ENCODE peak calls at places on chromosomes 12 and 14, in ten cellular contexts. One of them, this sample, is unnamed.
A peak's percentile ranks its signal among the peaks of the same experiment; 100 is the strongest.

GRCh38 chr12:14313379-14313778 is 52.1 kb upstream of the ATF7IP start:
- ATAC-seq in activated CD8-positive, alpha-beta memory T cell treated with anti-CD3 and anti-CD28 coated beads, Interleukin-2, amount 10 ng/mL, durations not matched to agents 7 days and 5 days: no peak
- ATAC-seq in heart left ventricle: no peak
- ATAC-seq in gastroesophageal sphincter: no peak
- ATAC-seq in GM23338: no peak
- ATAC-seq in mucosa of descending colon: no peak
- ATAC-seq in HCT116: no peak
- ATAC-seq in natural killer cell treated with Interleukin-12 subunit alpha and Interleukin-12 subunit beta and Interleukin-15 and Interleukin-18, amount 100 ng/mL, for 72 hours: no peak
- ATAC-seq in right cardiac atrium: no peak
- ATAC-seq in activated CD4-positive, CD25-positive, alpha-beta regulatory T cell treated with anti-CD3 and anti-CD28 coated beads, Interleukin-2, amount 50 U/mL, for 24 hours: no peak
- ATAC-seq in this sample: peak; percentile 82

GRCh38 chr14:74244115-74244514 is 4.9 kb downstream of the VSX2 start:
- ATAC-seq in GM23338: peak; percentile 29
- ATAC-seq in mucosa of descending colon: no peak
- ATAC-seq in HCT116: peak; percentile 96
- ATAC-seq in right cardiac atrium: no peak
- ATAC-seq in activated CD4-positive, CD25-positive, alpha-beta regulatory T cell treated with anti-CD3 and anti-CD28 coated beads, Interleukin-2, amount 50 U/mL, for 24 hours: no peak
- ATAC-seq in heart left ventricle: no peak
- ATAC-seq in gastroesophageal sphincter: no peak
- ATAC-seq in activated CD8-positive, alpha-beta memory T cell treated with anti-CD3 and anti-CD28 coated beads, Interleukin-2, amount 10 ng/mL, durations not matched to agents 7 days and 5 days: no peak
- ATAC-seq in natural killer cell treated with Interleukin-12 subunit alpha and Interleukin-12 subunit beta and Interleukin-15 and Interleukin-18, amount 100 ng/mL, for 72 hours: no peak
- ATAC-seq in this sample: no peak

GRCh38 chr12:58106185-58106584 is 164.8 kb downstream of the ATP23 start:
- ATAC-seq in GM23338: no peak
- ATAC-seq in activated CD8-positive, alpha-beta memory T cell treated with anti-CD3 and anti-CD28 coated beads, Interleukin-2, amount 10 ng/mL, durations not matched to agents 7 days and 5 days: no peak
- ATAC-seq in HCT116: no peak
- ATAC-seq in activated CD4-positive, CD25-positive, alpha-beta regulatory T cell treated with anti-CD3 and anti-CD28 coated beads, Interleukin-2, amount 50 U/mL, for 24 hours: no peak
- ATAC-seq in mucosa of descending colon: no peak
- ATAC-seq in gastroesophageal sphincter: no peak
- ATAC-seq in natural killer cell treated with Interleukin-12 subunit alpha and Interleukin-12 subunit beta and Interleukin-15 and Interleukin-18, amount 100 ng/mL, for 72 hours: no peak
- ATAC-seq in right cardiac atrium: peak; percentile 61
- ATAC-seq in heart left ventricle: peak; percentile 67
- ATAC-seq in this sample: no peak

GRCh38 chr12:113170926-113171325 is 14.4 kb downstream of the DDX54 start:
- ATAC-seq in activated CD4-positive, CD25-positive, alpha-beta regulatory T cell treated with anti-CD3 and anti-CD28 coated beads, Interleukin-2, amount 50 U/mL, for 24 hours: no peak
- ATAC-seq in right cardiac atrium: no peak
- ATAC-seq in gastroesophageal sphincter: no peak
- ATAC-seq in mucosa of descending colon: no peak
- ATAC-seq in activated CD8-positive, alpha-beta memory T cell treated with anti-CD3 and anti-CD28 coated beads, Interleukin-2, amount 10 ng/mL, durations not matched to agents 7 days and 5 days: no peak
- ATAC-seq in heart left ventricle: no peak
- ATAC-seq in GM23338: no peak
- ATAC-seq in natural killer cell treated with Interleukin-12 subunit alpha and Interleukin-12 subunit beta and Interleukin-15 and Interleukin-18, amount 100 ng/mL, for 72 hours: no peak
- ATAC-seq in HCT116: no peak
- ATAC-seq in this sample: no peak

GRCh38 chr12:109934026-109934425 is 34.0 kb downstream of the TCHP start:
- ATAC-seq in natural killer cell treated with Interleukin-12 subunit alpha and Interleukin-12 subunit beta and Interleukin-15 and Interleukin-18, amount 100 ng/mL, for 72 hours: no peak
- ATAC-seq in right cardiac atrium: no peak
- ATAC-seq in mucosa of descending colon: no peak
- ATAC-seq in activated CD4-positive, CD25-positive, alpha-beta regulatory T cell treated with anti-CD3 and anti-CD28 coated beads, Interleukin-2, amount 50 U/mL, for 24 hours: no peak
- ATAC-seq in GM23338: no peak
- ATAC-seq in activated CD8-positive, alpha-beta memory T cell treated with anti-CD3 and anti-CD28 coated beads, Interleukin-2, amount 10 ng/mL, durations not matched to agents 7 days and 5 days: no peak
- ATAC-seq in HCT116: peak; percentile 74
- ATAC-seq in heart left ventricle: no peak
- ATAC-seq in gastroesophageal sphincter: no peak
- ATAC-seq in this sample: no peak

GRCh38 chr14:63282997-63283396 is 35.7 kb downstream of the GPHB5 start:
- ATAC-seq in activated CD4-positive, CD25-positive, alpha-beta regulatory T cell treated with anti-CD3 and anti-CD28 coated beads, Interleukin-2, amount 50 U/mL, for 24 hours: peak; percentile 86
- ATAC-seq in mucosa of descending colon: no peak
- ATAC-seq in HCT116: no peak
- ATAC-seq in GM23338: no peak
- ATAC-seq in right cardiac atrium: no peak
- ATAC-seq in natural killer cell treated with Interleukin-12 subunit alpha and Interleukin-12 subunit beta and Interleukin-15 and Interleukin-18, amount 100 ng/mL, for 72 hours: peak; percentile 93
- ATAC-seq in heart left ventricle: no peak
- ATAC-seq in gastroesophageal sphincter: no peak
- ATAC-seq in activated CD8-positive, alpha-beta memory T cell treated with anti-CD3 and anti-CD28 coated beads, Interleukin-2, amount 10 ng/mL, durations not matched to agents 7 days and 5 days: peak; percentile 83
- ATAC-seq in this sample: no peak

GRCh38 chr12:29350080-29350479 is 30.9 kb downstream of the ERGIC2 start:
- ATAC-seq in HCT116: no peak
- ATAC-seq in gastroesophageal sphincter: no peak
- ATAC-seq in heart left ventricle: no peak
- ATAC-seq in natural killer cell treated with Interleukin-12 subunit alpha and Interleukin-12 subunit beta and Interleukin-15 and Interleukin-18, amount 100 ng/mL, for 72 hours: no peak
- ATAC-seq in activated CD4-positive, CD25-positive, alpha-beta regulatory T cell treated with anti-CD3 and anti-CD28 coated beads, Interleukin-2, amount 50 U/mL, for 24 hours: no peak
- ATAC-seq in activated CD8-positive, alpha-beta memory T cell treated with anti-CD3 and anti-CD28 coated beads, Interleukin-2, amount 10 ng/mL, durations not matched to agents 7 days and 5 days: no peak
- ATAC-seq in right cardiac atrium: no peak
- ATAC-seq in GM23338: no peak
- ATAC-seq in mucosa of descending colon: no peak
- ATAC-seq in this sample: no peak

GRCh38 chr14:65238456-65238855 is 136.1 kb upstream of the MAX start:
- ATAC-seq in natural killer cell treated with Interleukin-12 subunit alpha and Interleukin-12 subunit beta and Interleukin-15 and Interleukin-18, amount 100 ng/mL, for 72 hours: no peak
- ATAC-seq in activated CD8-positive, alpha-beta memory T cell treated with anti-CD3 and anti-CD28 coated beads, Interleukin-2, amount 10 ng/mL, durations not matched to agents 7 days and 5 days: no peak
- ATAC-seq in HCT116: peak; percentile 61
- ATAC-seq in right cardiac atrium: no peak
- ATAC-seq in GM23338: peak; percentile 37
- ATAC-seq in mucosa of descending colon: no peak
- ATAC-seq in gastroesophageal sphincter: no peak
- ATAC-seq in heart left ventricle: no peak
- ATAC-seq in activated CD4-positive, CD25-positive, alpha-beta regulatory T cell treated with anti-CD3 and anti-CD28 coated beads, Interleukin-2, amount 50 U/mL, for 24 hours: no peak
- ATAC-seq in this sample: no peak

GRCh38 chr12:92370828-92371227 is 225.2 kb upstream of the BTG1 start:
- ATAC-seq in mucosa of descending colon: no peak
- ATAC-seq in activated CD4-positive, CD25-positive, alpha-beta regulatory T cell treated with anti-CD3 and anti-CD28 coated beads, Interleukin-2, amount 50 U/mL, for 24 hours: no peak
- ATAC-seq in GM23338: no peak
- ATAC-seq in heart left ventricle: no peak
- ATAC-seq in activated CD8-positive, alpha-beta memory T cell treated with anti-CD3 and anti-CD28 coated beads, Interleukin-2, amount 10 ng/mL, durations not matched to agents 7 days and 5 days: no peak
- ATAC-seq in right cardiac atrium: no peak
- ATAC-seq in natural killer cell treated with Interleukin-12 subunit alpha and Interleukin-12 subunit beta and Interleukin-15 and Interleukin-18, amount 100 ng/mL, for 72 hours: no peak
- ATAC-seq in gastroesophageal sphincter: no peak
- ATAC-seq in HCT116: no peak
- ATAC-seq in this sample: no peak

GRCh38 chr14:21313512-21313911 is 33.6 kb downstream of the RPGRIP1 start:
- ATAC-seq in gastroesophageal sphincter: no peak
- ATAC-seq in heart left ventricle: no peak
- ATAC-seq in right cardiac atrium: no peak
- ATAC-seq in activated CD4-positive, CD25-positive, alpha-beta regulatory T cell treated with anti-CD3 and anti-CD28 coated beads, Interleukin-2, amount 50 U/mL, for 24 hours: no peak
- ATAC-seq in GM23338: no peak
- ATAC-seq in activated CD8-positive, alpha-beta memory T cell treated with anti-CD3 and anti-CD28 coated beads, Interleukin-2, amount 10 ng/mL, durations not matched to agents 7 days and 5 days: no peak
- ATAC-seq in natural killer cell treated with Interleukin-12 subunit alpha and Interleukin-12 subunit beta and Interleukin-15 and Interleukin-18, amount 100 ng/mL, for 72 hours: no peak
- ATAC-seq in HCT116: no peak
- ATAC-seq in mucosa of descending colon: no peak
- ATAC-seq in this sample: no peak

GRCh38 chr14:92922883-92923743 is at the start of gene CHGA:
- ATAC-seq in HCT116: peak; percentile 37
- ATAC-seq in activated CD4-positive, CD25-positive, alpha-beta regulatory T cell treated with anti-CD3 and anti-CD28 coated beads, Interleukin-2, amount 50 U/mL, for 24 hours: peak; percentile 64
- ATAC-seq in GM23338: peak; percentile 89
- ATAC-seq in right cardiac atrium: peak; percentile 79
- ATAC-seq in natural killer cell treated with Interleukin-12 subunit alpha and Interleukin-12 subunit beta and Interleukin-15 and Interleukin-18, amount 100 ng/mL, for 72 hours: peak; percentile 57
- ATAC-seq in activated CD8-positive, alpha-beta memory T cell treated with anti-CD3 and anti-CD28 coated beads, Interleukin-2, amount 10 ng/mL, durations not matched to agents 7 days and 5 days: peak; percentile 80
- ATAC-seq in mucosa of descending colon: peak; percentile 69
- ATAC-seq in gastroesophageal sphincter: peak; percentile 68
- ATAC-seq in heart left ventricle: peak; percentile 90
- ATAC-seq in this sample: peak; percentile 42

GRCh38 chr12:88570103-88570502 is 10.2 kb downstream of the KITLG start:
- ATAC-seq in activated CD8-positive, alpha-beta memory T cell treated with anti-CD3 and anti-CD28 coated beads, Interleukin-2, amount 10 ng/mL, durations not matched to agents 7 days and 5 days: no peak
- ATAC-seq in mucosa of descending colon: no peak
- ATAC-seq in natural killer cell treated with Interleukin-12 subunit alpha and Interleukin-12 subunit beta and Interleukin-15 and Interleukin-18, amount 100 ng/mL, for 72 hours: no peak
- ATAC-seq in activated CD4-positive, CD25-positive, alpha-beta regulatory T cell treated with anti-CD3 and anti-CD28 coated beads, Interleukin-2, amount 50 U/mL, for 24 hours: no peak
- ATAC-seq in gastroesophageal sphincter: no peak
- ATAC-seq in heart left ventricle: no peak
- ATAC-seq in HCT116: no peak
- ATAC-seq in GM23338: peak; percentile 55
- ATAC-seq in right cardiac atrium: peak; percentile 63
- ATAC-seq in this sample: no peak

GRCh38 chr12:96427269-96427729 is 27.1 kb upstream of the CDK17 start:
- ATAC-seq in activated CD4-positive, CD25-positive, alpha-beta regulatory T cell treated with anti-CD3 and anti-CD28 coated beads, Interleukin-2, amount 50 U/mL, for 24 hours: peak; percentile 39
- ATAC-seq in HCT116: peak; percentile 79
- ATAC-seq in activated CD8-positive, alpha-beta memory T cell treated with anti-CD3 and anti-CD28 coated beads, Interleukin-2, amount 10 ng/mL, durations not matched to agents 7 days and 5 days: peak; percentile 58
- ATAC-seq in heart left ventricle: peak; percentile 98
- ATAC-seq in natural killer cell treated with Interleukin-12 subunit alpha and Interleukin-12 subunit beta and Interleukin-15 and Interleukin-18, amount 100 ng/mL, for 72 hours: peak; percentile 74
- ATAC-seq in GM23338: peak; percentile 48
- ATAC-seq in gastroesophageal sphincter: peak; percentile 92
- ATAC-seq in mucosa of descending colon: peak; percentile 70
- ATAC-seq in right cardiac atrium: peak; percentile 94
- ATAC-seq in this sample: peak; percentile 85

GRCh38 chr12:26571539-26571938 is 261.5 kb downstream of the ITPR2 start:
- ATAC-seq in gastroesophageal sphincter: no peak
- ATAC-seq in GM23338: no peak
- ATAC-seq in right cardiac atrium: no peak
- ATAC-seq in heart left ventricle: no peak
- ATAC-seq in mucosa of descending colon: peak; percentile 97
- ATAC-seq in HCT116: no peak
- ATAC-seq in natural killer cell treated with Interleukin-12 subunit alpha and Interleukin-12 subunit beta and Interleukin-15 and Interleukin-18, amount 100 ng/mL, for 72 hours: no peak
- ATAC-seq in activated CD4-positive, CD25-positive, alpha-beta regulatory T cell treated with anti-CD3 and anti-CD28 coated beads, Interleukin-2, amount 50 U/mL, for 24 hours: no peak
- ATAC-seq in activated CD8-positive, alpha-beta memory T cell treated with anti-CD3 and anti-CD28 coated beads, Interleukin-2, amount 10 ng/mL, durations not matched to agents 7 days and 5 days: no peak
- ATAC-seq in this sample: no peak

GRCh38 chr14:76268013-76268376 is 107.9 kb upstream of the ESRRB start:
- ATAC-seq in gastroesophageal sphincter: no peak
- ATAC-seq in GM23338: peak; percentile 54
- ATAC-seq in activated CD8-positive, alpha-beta memory T cell treated with anti-CD3 and anti-CD28 coated beads, Interleukin-2, amount 10 ng/mL, durations not matched to agents 7 days and 5 days: no peak
- ATAC-seq in right cardiac atrium: peak; percentile 60
- ATAC-seq in natural killer cell treated with Interleukin-12 subunit alpha and Interleukin-12 subunit beta and Interleukin-15 and Interleukin-18, amount 100 ng/mL, for 72 hours: no peak
- ATAC-seq in HCT116: no peak
- ATAC-seq in mucosa of descending colon: no peak
- ATAC-seq in heart left ventricle: peak; percentile 62
- ATAC-seq in activated CD4-positive, CD25-positive, alpha-beta regulatory T cell treated with anti-CD3 and anti-CD28 coated beads, Interleukin-2, amount 50 U/mL, for 24 hours: no peak
- ATAC-seq in this sample: no peak

GRCh38 chr12:74431821-74432220 is 105.8 kb upstream of the ATXN7L3B start:
- ATAC-seq in natural killer cell treated with Interleukin-12 subunit alpha and Interleukin-12 subunit beta and Interleukin-15 and Interleukin-18, amount 100 ng/mL, for 72 hours: no peak
- ATAC-seq in right cardiac atrium: no peak
- ATAC-seq in gastroesophageal sphincter: no peak
- ATAC-seq in activated CD4-positive, CD25-positive, alpha-beta regulatory T cell treated with anti-CD3 and anti-CD28 coated beads, Interleukin-2, amount 50 U/mL, for 24 hours: no peak
- ATAC-seq in HCT116: no peak
- ATAC-seq in mucosa of descending colon: no peak
- ATAC-seq in GM23338: no peak
- ATAC-seq in activated CD8-positive, alpha-beta memory T cell treated with anti-CD3 and anti-CD28 coated beads, Interleukin-2, amount 10 ng/mL, durations not matched to agents 7 days and 5 days: no peak
- ATAC-seq in heart left ventricle: no peak
- ATAC-seq in this sample: no peak

GRCh38 chr12:110022980-110023633 is 23.9 kb downstream of the ANKRD13A start:
- ATAC-seq in gastroesophageal sphincter: peak; percentile 31
- ATAC-seq in right cardiac atrium: peak; percentile 15
- ATAC-seq in mucosa of descending colon: no peak
- ATAC-seq in GM23338: peak; percentile 69
- ATAC-seq in natural killer cell treated with Interleukin-12 subunit alpha and Interleukin-12 subunit beta and Interleukin-15 and Interleukin-18, amount 100 ng/mL, for 72 hours: no peak
- ATAC-seq in HCT116: no peak
- ATAC-seq in activated CD4-positive, CD25-positive, alpha-beta regulatory T cell treated with anti-CD3 and anti-CD28 coated beads, Interleukin-2, amount 50 U/mL, for 24 hours: no peak
- ATAC-seq in heart left ventricle: peak; percentile 33
- ATAC-seq in activated CD8-positive, alpha-beta memory T cell treated with anti-CD3 and anti-CD28 coated beads, Interleukin-2, amount 10 ng/mL, durations not matched to agents 7 days and 5 days: no peak
- ATAC-seq in this sample: peak; percentile 13

GRCh38 chr12:27515671-27516070 is 8.3 kb upstream of the PPFIBP1 start:
- ATAC-seq in right cardiac atrium: no peak
- ATAC-seq in activated CD8-positive, alpha-beta memory T cell treated with anti-CD3 and anti-CD28 coated beads, Interleukin-2, amount 10 ng/mL, durations not matched to agents 7 days and 5 days: no peak
- ATAC-seq in gastroesophageal sphincter: no peak
- ATAC-seq in mucosa of descending colon: no peak
- ATAC-seq in activated CD4-positive, CD25-positive, alpha-beta regulatory T cell treated with anti-CD3 and anti-CD28 coated beads, Interleukin-2, amount 50 U/mL, for 24 hours: no peak
- ATAC-seq in GM23338: peak; percentile 25
- ATAC-seq in heart left ventricle: no peak
- ATAC-seq in HCT116: no peak
- ATAC-seq in natural killer cell treated with Interleukin-12 subunit alpha and Interleukin-12 subunit beta and Interleukin-15 and Interleukin-18, amount 100 ng/mL, for 72 hours: no peak
- ATAC-seq in this sample: no peak

GRCh38 chr14:53921027-53921426 is 35.6 kb downstream of the BMP4 start:
- ATAC-seq in right cardiac atrium: no peak
- ATAC-seq in HCT116: no peak
- ATAC-seq in natural killer cell treated with Interleukin-12 subunit alpha and Interleukin-12 subunit beta and Interleukin-15 and Interleukin-18, amount 100 ng/mL, for 72 hours: no peak
- ATAC-seq in activated CD4-positive, CD25-positive, alpha-beta regulatory T cell treated with anti-CD3 and anti-CD28 coated beads, Interleukin-2, amount 50 U/mL, for 24 hours: no peak
- ATAC-seq in GM23338: peak; percentile 68
- ATAC-seq in mucosa of descending colon: no peak
- ATAC-seq in heart left ventricle: no peak
- ATAC-seq in gastroesophageal sphincter: no peak
- ATAC-seq in activated CD8-positive, alpha-beta memory T cell treated with anti-CD3 and anti-CD28 coated beads, Interleukin-2, amount 10 ng/mL, durations not matched to agents 7 days and 5 days: no peak
- ATAC-seq in this sample: peak; percentile 70

GRCh38 chr14:105433161-105433605 is 13.6 kb downstream of the MTA1 start:
- ATAC-seq in mucosa of descending colon: no peak
- ATAC-seq in heart left ventricle: no peak
- ATAC-seq in GM23338: peak; percentile 81
- ATAC-seq in gastroesophageal sphincter: no peak
- ATAC-seq in right cardiac atrium: peak; percentile 20
- ATAC-seq in natural killer cell treated with Interleukin-12 subunit alpha and Interleukin-12 subunit beta and Interleukin-15 and Interleukin-18, amount 100 ng/mL, for 72 hours: no peak
- ATAC-seq in HCT116: peak; percentile 6
- ATAC-seq in activated CD8-positive, alpha-beta memory T cell treated with anti-CD3 and anti-CD28 coated beads, Interleukin-2, amount 10 ng/mL, durations not matched to agents 7 days and 5 days: no peak
- ATAC-seq in activated CD4-positive, CD25-positive, alpha-beta regulatory T cell treated with anti-CD3 and anti-CD28 coated beads, Interleukin-2, amount 50 U/mL, for 24 hours: no peak
- ATAC-seq in this sample: no peak

GRCh38 chr12:127944211-127944899 is 322.6 kb upstream of the TMEM132C start:
- ATAC-seq in activated CD4-positive, CD25-positive, alpha-beta regulatory T cell treated with anti-CD3 and anti-CD28 coated beads, Interleukin-2, amount 50 U/mL, for 24 hours: no peak
- ATAC-seq in right cardiac atrium: no peak
- ATAC-seq in HCT116: no peak
- ATAC-seq in gastroesophageal sphincter: no peak
- ATAC-seq in mucosa of descending colon: peak; percentile 85
- ATAC-seq in natural killer cell treated with Interleukin-12 subunit alpha and Interleukin-12 subunit beta and Interleukin-15 and Interleukin-18, amount 100 ng/mL, for 72 hours: no peak
- ATAC-seq in activated CD8-positive, alpha-beta memory T cell treated with anti-CD3 and anti-CD28 coated beads, Interleukin-2, amount 10 ng/mL, durations not matched to agents 7 days and 5 days: no peak
- ATAC-seq in GM23338: no peak
- ATAC-seq in heart left ventricle: no peak
- ATAC-seq in this sample: no peak

GRCh38 chr12:10968765-10969456 is 17.8 kb downstream of the TAS2R50 start:
- ATAC-seq in right cardiac atrium: peak; percentile 96
- ATAC-seq in heart left ventricle: peak; percentile 67
- ATAC-seq in GM23338: no peak
- ATAC-seq in activated CD4-positive, CD25-positive, alpha-beta regulatory T cell treated with anti-CD3 and anti-CD28 coated beads, Interleukin-2, amount 50 U/mL, for 24 hours: no peak
- ATAC-seq in mucosa of descending colon: no peak
- ATAC-seq in gastroesophageal sphincter: peak; percentile 55
- ATAC-seq in natural killer cell treated with Interleukin-12 subunit alpha and Interleukin-12 subunit beta and Interleukin-15 and Interleukin-18, amount 100 ng/mL, for 72 hours: no peak
- ATAC-seq in HCT116: no peak
- ATAC-seq in activated CD8-positive, alpha-beta memory T cell treated with anti-CD3 and anti-CD28 coated beads, Interleukin-2, amount 10 ng/mL, durations not matched to agents 7 days and 5 days: no peak
- ATAC-seq in this sample: no peak

GRCh38 chr12:118061876-118062791 is 1.2 kb upstream of the WSB2 start:
- ATAC-seq in mucosa of descending colon: peak; percentile 48
- ATAC-seq in activated CD8-positive, alpha-beta memory T cell treated with anti-CD3 and anti-CD28 coated beads, Interleukin-2, amount 10 ng/mL, durations not matched to agents 7 days and 5 days: peak; percentile 21
- ATAC-seq in heart left ventricle: peak; percentile 37
- ATAC-seq in right cardiac atrium: peak; percentile 53
- ATAC-seq in GM23338: peak; percentile 61
- ATAC-seq in natural killer cell treated with Interleukin-12 subunit alpha and Interleukin-12 subunit beta and Interleukin-15 and Interleukin-18, amount 100 ng/mL, for 72 hours: no peak
- ATAC-seq in activated CD4-positive, CD25-positive, alpha-beta regulatory T cell treated with anti-CD3 and anti-CD28 coated beads, Interleukin-2, amount 50 U/mL, for 24 hours: no peak
- ATAC-seq in gastroesophageal sphincter: peak; percentile 37
- ATAC-seq in HCT116: peak; percentile 41
- ATAC-seq in this sample: peak; percentile 59

GRCh38 chr14:100616854-100617714 is 29.9 kb upstream of the BEGAIN start:
- ATAC-seq in activated CD4-positive, CD25-positive, alpha-beta regulatory T cell treated with anti-CD3 and anti-CD28 coated beads, Interleukin-2, amount 50 U/mL, for 24 hours: no peak
- ATAC-seq in heart left ventricle: peak; percentile 36
- ATAC-seq in gastroesophageal sphincter: no peak
- ATAC-seq in HCT116: no peak
- ATAC-seq in natural killer cell treated with Interleukin-12 subunit alpha and Interleukin-12 subunit beta and Interleukin-15 and Interleukin-18, amount 100 ng/mL, for 72 hours: no peak
- ATAC-seq in GM23338: no peak
- ATAC-seq in right cardiac atrium: peak; percentile 6
- ATAC-seq in mucosa of descending colon: peak; percentile 15
- ATAC-seq in activated CD8-positive, alpha-beta memory T cell treated with anti-CD3 and anti-CD28 coated beads, Interleukin-2, amount 10 ng/mL, durations not matched to agents 7 days and 5 days: peak; percentile 42
- ATAC-seq in this sample: no peak

GRCh38 chr12:78406213-78406612 is 458.4 kb upstream of the SYT1 start:
- ATAC-seq in mucosa of descending colon: no peak
- ATAC-seq in HCT116: no peak
- ATAC-seq in gastroesophageal sphincter: no peak
- ATAC-seq in GM23338: no peak
- ATAC-seq in heart left ventricle: no peak
- ATAC-seq in activated CD4-positive, CD25-positive, alpha-beta regulatory T cell treated with anti-CD3 and anti-CD28 coated beads, Interleukin-2, amount 50 U/mL, for 24 hours: no peak
- ATAC-seq in activated CD8-positive, alpha-beta memory T cell treated with anti-CD3 and anti-CD28 coated beads, Interleukin-2, amount 10 ng/mL, durations not matched to agents 7 days and 5 days: no peak
- ATAC-seq in natural killer cell treated with Interleukin-12 subunit alpha and Interleukin-12 subunit beta and Interleukin-15 and Interleukin-18, amount 100 ng/mL, for 72 hours: no peak
- ATAC-seq in right cardiac atrium: no peak
- ATAC-seq in this sample: no peak

GRCh38 chr12:14774074-14774943 is 29.0 kb downstream of the WBP11 start:
- ATAC-seq in activated CD8-positive, alpha-beta memory T cell treated with anti-CD3 and anti-CD28 coated beads, Interleukin-2, amount 10 ng/mL, durations not matched to agents 7 days and 5 days: peak; percentile 75
- ATAC-seq in GM23338: peak; percentile 71
- ATAC-seq in mucosa of descending colon: peak; percentile 78
- ATAC-seq in HCT116: peak; percentile 73
- ATAC-seq in activated CD4-positive, CD25-positive, alpha-beta regulatory T cell treated with anti-CD3 and anti-CD28 coated beads, Interleukin-2, amount 50 U/mL, for 24 hours: peak; percentile 69
- ATAC-seq in gastroesophageal sphincter: peak; percentile 89
- ATAC-seq in right cardiac atrium: peak; percentile 90
- ATAC-seq in natural killer cell treated with Interleukin-12 subunit alpha and Interleukin-12 subunit beta and Interleukin-15 and Interleukin-18, amount 100 ng/mL, for 72 hours: peak; percentile 82
- ATAC-seq in heart left ventricle: peak; percentile 85
- ATAC-seq in this sample: peak; percentile 82

GRCh38 chr12:46519407-46519806 is 146.8 kb upstream of the SLC38A2 start:
- ATAC-seq in mucosa of descending colon: no peak
- ATAC-seq in heart left ventricle: no peak
- ATAC-seq in gastroesophageal sphincter: no peak
- ATAC-seq in GM23338: no peak
- ATAC-seq in activated CD4-positive, CD25-positive, alpha-beta regulatory T cell treated with anti-CD3 and anti-CD28 coated beads, Interleukin-2, amount 50 U/mL, for 24 hours: no peak
- ATAC-seq in HCT116: no peak
- ATAC-seq in natural killer cell treated with Interleukin-12 subunit alpha and Interleukin-12 subunit beta and Interleukin-15 and Interleukin-18, amount 100 ng/mL, for 72 hours: no peak
- ATAC-seq in right cardiac atrium: no peak
- ATAC-seq in activated CD8-positive, alpha-beta memory T cell treated with anti-CD3 and anti-CD28 coated beads, Interleukin-2, amount 10 ng/mL, durations not matched to agents 7 days and 5 days: no peak
- ATAC-seq in this sample: no peak

GRCh38 chr14:37197421-37198272 is at the start of gene MIPOL1:
- ATAC-seq in natural killer cell treated with Interleukin-12 subunit alpha and Interleukin-12 subunit beta and Interleukin-15 and Interleukin-18, amount 100 ng/mL, for 72 hours: peak; percentile 53
- ATAC-seq in heart left ventricle: peak; percentile 100
- ATAC-seq in GM23338: peak; percentile 93
- ATAC-seq in gastroesophageal sphincter: peak; percentile 99
- ATAC-seq in mucosa of descending colon: peak; percentile 100
- ATAC-seq in activated CD8-positive, alpha-beta memory T cell treated with anti-CD3 and anti-CD28 coated beads, Interleukin-2, amount 10 ng/mL, durations not matched to agents 7 days and 5 days: peak; percentile 36
- ATAC-seq in activated CD4-positive, CD25-positive, alpha-beta regulatory T cell treated with anti-CD3 and anti-CD28 coated beads, Interleukin-2, amount 50 U/mL, for 24 hours: peak; percentile 48
- ATAC-seq in HCT116: peak; percentile 97
- ATAC-seq in right cardiac atrium: peak; percentile 100
- ATAC-seq in this sample: peak; percentile 98

This sample was measured in esophagus mucosa.